ENCODE peak calls at places on chromosomes 7 and 10, in five cellular contexts. J is type B pancreatic cell; Q is GM03348; H is astrocyte of the spinal cord; S is stimulated activated CD8-positive, alpha-beta memory T cell treated with anti-CD3 and anti-CD28 coated beads, Interleukin-15, amount 100 ng/mL, for 24 hours. D is an unnamed sample.

GRCh38 chr10:128017825-128018224 is 108.4 kb downstream of the MKI67 start:
- DNase-seq in J (no peak), Q (no peak), H (no peak), S (no peak), D (no peak)

GRCh38 chr10:91313761-91314520 is 93.5 kb downstream of the PCGF5 start:
- DNase-seq in J (no peak), Q (peak), H (peak), S (no peak), D (no peak)

GRCh38 chr7:13920053-13920697 is 69.3 kb downstream of the ETV1 start:
- DNase-seq in J (no peak), Q (peak), H (peak), S (no peak), D (peak)

GRCh38 chr10:130456616-130457015 is 320.4 kb downstream of the GLRX3 start:
- DNase-seq in J (peak), Q (no peak), H (no peak), S (no peak), D (no peak)

GRCh38 chr10:81874878-81875679 is at the start of gene NRG3:
- DNase-seq in J (no peak), Q (peak), H (no peak), S (no peak), D (no peak)

GRCh38 chr10:78579995-78580394 is 488.8 kb upstream of the ZMIZ1 start:
- DNase-seq in J (no peak), Q (no peak), H (peak), S (no peak), D (no peak)

GRCh38 chr7:16267953-16268820 is 153.2 kb downstream of the CRPPA start:
- DNase-seq in J (no peak), Q (no peak), H (no peak), S (no peak), D (no peak)

GRCh38 chr10:121709674-121710073 is 111.4 kb upstream of the FGFR2 start:
- DNase-seq in J (no peak), Q (no peak), H (peak), S (no peak), D (no peak)

GRCh38 chr7:97770845-97771244 is 39.0 kb downstream of the TAC1 start:
- DNase-seq in J (no peak), Q (no peak), H (no peak), S (no peak), D (no peak)

GRCh38 chr10:62230344-62231138 is 38.1 kb downstream of the RTKN2 start:
- DNase-seq in J (no peak), Q (peak), H (peak), S (no peak), D (no peak)

GRCh38 chr7:133484135-133484534 is 231.3 kb downstream of the EXOC4 start:
- DNase-seq in J (no peak), Q (no peak), H (peak), S (no peak), D (no peak)